ENCODE peak calls at places on chromosomes 5 and 9, in eight cellular contexts. One of them, this sample, is unnamed.

GRCh38 chr5:53481354-53481886 is 991 bp downstream of the FST start:
- DNase-seq in neuronal stem cell: no peak
- DNase-seq in pancreas: no peak
- DNase-seq in aorta: no peak
- DNase-seq in sigmoid colon: no peak
- DNase-seq in A549: no peak
- DNase-seq in CD4-positive, alpha-beta memory T cell: no peak
- DNase-seq in testis: no peak
- DNase-seq in this sample: no peak

GRCh38 chr9:92971776-92972175 is 24.5 kb downstream of the FGD3 start:
- DNase-seq in sigmoid colon: no peak
- DNase-seq in testis: no peak
- DNase-seq in pancreas: no peak
- DNase-seq in aorta: no peak
- DNase-seq in CD4-positive, alpha-beta memory T cell: no peak
- DNase-seq in A549: no peak
- DNase-seq in neuronal stem cell: no peak
- DNase-seq in this sample: no peak

GRCh38 chr5:127556609-127557348 is 39.3 kb downstream of the PRRC1 start:
- DNase-seq in A549: no peak
- DNase-seq in aorta: no peak
- DNase-seq in neuronal stem cell: no peak
- DNase-seq in sigmoid colon: no peak
- DNase-seq in pancreas: no peak
- DNase-seq in CD4-positive, alpha-beta memory T cell: no peak
- DNase-seq in testis: no peak
- DNase-seq in this sample: no peak

GRCh38 chr5:52665544-52665943 is 122.2 kb upstream of the ITGA1 start:
- DNase-seq in pancreas: no peak
- DNase-seq in aorta: no peak
- DNase-seq in CD4-positive, alpha-beta memory T cell: no peak
- DNase-seq in A549: no peak
- DNase-seq in testis: no peak
- DNase-seq in sigmoid colon: no peak
- DNase-seq in neuronal stem cell: no peak
- DNase-seq in this sample: no peak

GRCh38 chr5:10539685-10539998 is 24.2 kb upstream of the ANKRD33B start:
- DNase-seq in pancreas: no peak
- DNase-seq in neuronal stem cell: no peak
- DNase-seq in sigmoid colon: peak; percentile 20
- DNase-seq in CD4-positive, alpha-beta memory T cell: no peak
- DNase-seq in aorta: no peak
- DNase-seq in testis: no peak
- DNase-seq in A549: no peak
- DNase-seq in this sample: no peak

GRCh38 chr9:97954550-97954989 is 16.6 kb upstream of the HEMGN start:
- DNase-seq in pancreas: peak; percentile 27
- DNase-seq in CD4-positive, alpha-beta memory T cell: peak; percentile 60
- DNase-seq in A549: peak; percentile 70
- DNase-seq in neuronal stem cell: peak; percentile 24
- DNase-seq in aorta: no peak
- DNase-seq in sigmoid colon: no peak
- DNase-seq in testis: peak; percentile 53
- DNase-seq in this sample: no peak

GRCh38 chr9:138024131-138024530 is 146.5 kb downstream of the CACNA1B start:
- DNase-seq in CD4-positive, alpha-beta memory T cell: no peak
- DNase-seq in testis: no peak
- DNase-seq in aorta: peak; percentile 36
- DNase-seq in pancreas: no peak
- DNase-seq in sigmoid colon: peak; percentile 50
- DNase-seq in A549: no peak
- DNase-seq in neuronal stem cell: no peak
- DNase-seq in this sample: no peak

GRCh38 chr5:80114856-80115255 is 79.7 kb downstream of the THBS4 start:
- DNase-seq in sigmoid colon: no peak
- DNase-seq in A549: no peak
- DNase-seq in testis: no peak
- DNase-seq in pancreas: no peak
- DNase-seq in neuronal stem cell: no peak
- DNase-seq in CD4-positive, alpha-beta memory T cell: no peak
- DNase-seq in aorta: no peak
- DNase-seq in this sample: no peak

GRCh38 chr9:84711936-84712335 is 42.4 kb downstream of the NTRK2 start:
- DNase-seq in testis: no peak
- DNase-seq in sigmoid colon: no peak
- DNase-seq in A549: peak; percentile 5
- DNase-seq in neuronal stem cell: no peak
- DNase-seq in CD4-positive, alpha-beta memory T cell: no peak
- DNase-seq in pancreas: peak; percentile 30
- DNase-seq in aorta: no peak
- DNase-seq in this sample: no peak

GRCh38 chr5:142017832-142018427 is 5.1 kb upstream of the GNPDA1 start:
- DNase-seq in pancreas: no peak
- DNase-seq in neuronal stem cell: no peak
- DNase-seq in CD4-positive, alpha-beta memory T cell: no peak
- DNase-seq in A549: no peak
- DNase-seq in testis: no peak
- DNase-seq in sigmoid colon: no peak
- DNase-seq in aorta: no peak
- DNase-seq in this sample: no peak

GRCh38 chr5:116361171-116361967 is 213.3 kb downstream of the SEMA6A start:
- DNase-seq in pancreas: peak; percentile 57
- DNase-seq in A549: no peak
- DNase-seq in neuronal stem cell: peak; percentile 58
- DNase-seq in CD4-positive, alpha-beta memory T cell: no peak
- DNase-seq in sigmoid colon: peak; percentile 84
- DNase-seq in testis: peak; percentile 77
- DNase-seq in aorta: peak; percentile 81
- DNase-seq in this sample: peak; percentile 72

GRCh38 chr9:83061036-83061435 is 1.9 kb downstream of the RASEF start:
- DNase-seq in A549: peak; percentile 70
- DNase-seq in aorta: no peak
- DNase-seq in testis: no peak
- DNase-seq in neuronal stem cell: no peak
- DNase-seq in sigmoid colon: no peak
- DNase-seq in CD4-positive, alpha-beta memory T cell: no peak
- DNase-seq in pancreas: no peak
- DNase-seq in this sample: no peak

GRCh38 chr9:136010615-136011341 is 49.6 kb upstream of the UBAC1 start:
- DNase-seq in CD4-positive, alpha-beta memory T cell: no peak
- DNase-seq in pancreas: no peak
- DNase-seq in neuronal stem cell: no peak
- DNase-seq in aorta: no peak
- DNase-seq in sigmoid colon: peak; percentile 65
- DNase-seq in A549: no peak
- DNase-seq in testis: peak; percentile 55
- DNase-seq in this sample: peak; percentile 73

GRCh38 chr9:87684627-87685204 is 41.2 kb upstream of the CTSL start:
- DNase-seq in neuronal stem cell: peak; percentile 17
- DNase-seq in A549: peak; percentile 44
- DNase-seq in CD4-positive, alpha-beta memory T cell: no peak
- DNase-seq in aorta: peak; percentile 75
- DNase-seq in pancreas: peak; percentile 76
- DNase-seq in sigmoid colon: no peak
- DNase-seq in testis: peak; percentile 74
- DNase-seq in this sample: peak; percentile 73

GRCh38 chr5:120991569-120991968 is 527.5 kb downstream of the PRR16 start:
- DNase-seq in A549: no peak
- DNase-seq in CD4-positive, alpha-beta memory T cell: no peak
- DNase-seq in aorta: no peak
- DNase-seq in sigmoid colon: no peak
- DNase-seq in pancreas: no peak
- DNase-seq in testis: no peak
- DNase-seq in neuronal stem cell: no peak
- DNase-seq in this sample: no peak

DNA sequence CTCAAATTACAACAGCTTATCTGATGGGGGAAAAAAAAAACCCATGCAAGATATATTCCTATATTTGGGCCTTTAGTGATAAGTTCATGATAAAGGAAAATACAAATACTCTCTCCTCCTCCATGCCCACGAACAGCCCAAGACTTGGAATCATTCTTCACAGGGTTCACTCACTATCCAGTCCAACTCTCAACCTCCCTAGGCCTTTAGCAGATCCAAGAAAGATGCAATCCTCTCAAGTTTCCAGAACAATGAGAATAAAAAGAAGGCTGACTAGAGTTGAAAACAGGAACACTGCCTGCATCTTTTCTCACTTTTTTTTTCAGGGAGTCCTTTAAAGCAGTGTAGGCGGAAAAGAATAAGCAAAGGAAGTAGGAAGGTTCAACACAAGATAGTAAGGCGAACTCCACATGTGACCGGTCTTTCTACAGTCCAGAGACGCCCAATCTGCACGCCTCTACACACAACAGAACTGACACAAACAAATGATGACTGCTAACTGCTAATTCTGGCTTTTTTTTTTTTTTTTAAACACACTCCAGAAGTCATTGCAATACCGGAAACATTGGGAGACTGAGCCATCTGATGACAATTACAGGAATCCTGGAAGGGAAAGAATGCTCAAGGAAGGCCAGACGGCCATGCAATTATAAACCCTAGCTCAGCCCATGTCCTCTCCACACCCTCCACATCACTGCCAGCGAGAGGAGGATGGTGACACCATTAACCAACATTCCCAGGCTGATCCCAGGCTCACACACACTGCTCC is 75.4 kb downstream of the BNC2 start:
- DNase-seq in pancreas: no peak
- DNase-seq in testis: no peak
- DNase-seq in CD4-positive, alpha-beta memory T cell: no peak
- DNase-seq in aorta: no peak
- DNase-seq in neuronal stem cell: no peak
- DNase-seq in sigmoid colon: peak; percentile 80
- DNase-seq in A549: no peak
- DNase-seq in this sample: peak; percentile 59
- H3K4me3 ChIP-seq in pancreas: no peak overlapping the region
- H3K4me3 ChIP-seq in testis: no peak overlapping the region
- H3K4me3 ChIP-seq in CD4-positive, alpha-beta memory T cell: no peak overlapping the region
- H3K4me3 ChIP-seq in aorta: no peak overlapping the region
- H3K4me3 ChIP-seq in neuronal stem cell: no peak overlapping the region
- H3K4me3 ChIP-seq in sigmoid colon: no peak overlapping the region
- H3K4me3 ChIP-seq in A549: no peak overlapping the region
- H3K4me3 ChIP-seq in this sample: no peak overlapping the region

GRCh38 chr9:118091221-118091620 is 387.0 kb downstream of the TLR4 start:
- DNase-seq in aorta: no peak
- DNase-seq in neuronal stem cell: no peak
- DNase-seq in testis: no peak
- DNase-seq in sigmoid colon: no peak
- DNase-seq in A549: no peak
- DNase-seq in CD4-positive, alpha-beta memory T cell: no peak
- DNase-seq in pancreas: no peak
- DNase-seq in this sample: no peak
- H3K27ac ChIP-seq in aorta: no peak overlapping the region
- H3K27ac ChIP-seq in neuronal stem cell: no peak overlapping the region
- H3K27ac ChIP-seq in testis: no peak overlapping the region
- H3K27ac ChIP-seq in sigmoid colon: no peak overlapping the region
- H3K27ac ChIP-seq in A549: no peak overlapping the region
- H3K27ac ChIP-seq in CD4-positive, alpha-beta memory T cell: no peak overlapping the region
- H3K27ac ChIP-seq in pancreas: no peak overlapping the region
- H3K27ac ChIP-seq in this sample: no peak overlapping the region

GRCh38 chr5:93582677-93583524 is at the start of gene NR2F1:
- DNase-seq in pancreas: peak; percentile 50
- DNase-seq in CD4-positive, alpha-beta memory T cell: no peak
- DNase-seq in A549: peak; percentile 95
- DNase-seq in testis: peak; percentile 82
- DNase-seq in aorta: no peak
- DNase-seq in neuronal stem cell: peak; percentile 99
- DNase-seq in sigmoid colon: peak; percentile 94
- DNase-seq in this sample: peak; percentile 83

GRCh38 chr5:93580387-93581100 is 475 bp downstream of the NR2F1-AS1 start:
- DNase-seq in aorta: peak; percentile 77
- DNase-seq in CD4-positive, alpha-beta memory T cell: no peak
- DNase-seq in sigmoid colon: peak; percentile 73
- DNase-seq in neuronal stem cell: no peak
- DNase-seq in A549: peak; percentile 26
- DNase-seq in testis: no peak
- DNase-seq in pancreas: no peak
- DNase-seq in this sample: peak; percentile 36

GRCh38 chr5:93583799-93584530 is 943 bp downstream of the NR2F1 start:
- DNase-seq in neuronal stem cell: no peak
- DNase-seq in sigmoid colon: peak; percentile 71
- DNase-seq in A549: peak; percentile 54
- DNase-seq in CD4-positive, alpha-beta memory T cell: peak; percentile 40
- DNase-seq in pancreas: peak; percentile 47
- DNase-seq in aorta: peak; percentile 83
- DNase-seq in testis: no peak
- DNase-seq in this sample: peak; percentile 49

GRCh38 chr5:93583525-93583798 is 440 bp downstream of the NR2F1 start:
- DNase-seq in aorta: no peak
- DNase-seq in CD4-positive, alpha-beta memory T cell: no peak
- DNase-seq in neuronal stem cell: no peak
- DNase-seq in testis: no peak
- DNase-seq in sigmoid colon: no peak
- DNase-seq in pancreas: no peak
- DNase-seq in A549: peak; percentile 6
- DNase-seq in this sample: no peak

GRCh38 chr5:93581738-93582414 is 857 bp upstream of the NR2F1-AS1 start:
- DNase-seq in pancreas: no peak
- DNase-seq in sigmoid colon: peak; percentile 72
- DNase-seq in testis: no peak
- DNase-seq in neuronal stem cell: no peak
- DNase-seq in CD4-positive, alpha-beta memory T cell: no peak
- DNase-seq in aorta: no peak
- DNase-seq in A549: peak; percentile 83
- DNase-seq in this sample: no peak
- H3K4me3 ChIP-seq in pancreas: no peak overlapping the region
- H3K4me3 ChIP-seq in sigmoid colon: peak overlapping the region; percentile 54
- H3K4me3 ChIP-seq in testis: peak overlapping the region; percentile 63
- H3K4me3 ChIP-seq in neuronal stem cell: peak overlapping the region; percentile 85
- H3K4me3 ChIP-seq in CD4-positive, alpha-beta memory T cell: no peak overlapping the region
- H3K4me3 ChIP-seq in aorta: no peak overlapping the region
- H3K4me3 ChIP-seq in A549: peak overlapping the region; percentile 78
- H3K4me3 ChIP-seq in this sample: peak overlapping the region; percentile 94

DNA sequence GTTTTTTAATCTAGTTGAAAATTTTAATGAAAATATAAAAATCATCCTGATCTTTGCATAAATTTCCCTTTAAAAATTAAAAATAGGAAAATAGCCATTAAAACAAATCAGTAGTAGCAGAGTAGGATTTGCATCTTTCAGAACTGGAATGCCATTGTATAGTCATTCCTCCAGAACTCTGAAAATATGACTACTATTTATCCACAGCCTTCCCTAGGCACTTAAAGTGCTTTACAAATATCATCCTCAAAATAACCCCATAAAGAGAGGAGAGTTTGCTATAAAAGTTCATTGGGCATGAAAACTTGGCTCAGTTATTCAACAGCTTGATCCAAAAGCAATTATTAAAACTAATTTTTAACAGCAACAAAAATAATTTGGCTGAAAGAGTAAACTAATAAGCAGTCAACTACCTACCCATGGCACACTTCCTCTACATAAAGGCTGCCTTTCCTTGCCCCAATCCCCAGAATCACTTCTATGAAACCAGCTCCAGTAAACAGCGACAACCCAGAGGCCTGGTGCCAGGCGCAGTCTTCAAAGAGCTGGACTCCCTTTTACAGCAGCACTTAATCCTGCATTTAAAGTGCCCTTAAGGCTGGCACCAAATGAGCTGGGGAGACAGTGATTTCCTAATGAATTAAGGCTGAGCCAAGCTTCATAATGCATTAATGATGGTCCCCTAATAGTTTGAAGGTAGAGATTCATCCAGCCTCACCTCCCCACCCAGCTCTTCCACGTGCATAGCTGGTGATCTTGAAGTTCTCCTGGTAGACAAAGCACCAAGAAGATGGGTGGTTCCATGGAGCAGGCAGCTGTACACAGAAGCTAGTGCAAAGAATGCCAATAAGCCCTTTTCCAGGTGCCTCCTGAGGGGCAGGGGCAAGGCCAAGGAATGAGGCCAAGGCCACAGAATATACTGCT is 36.1 kb downstream of the LHFPL2 start:
- DNase-seq in sigmoid colon: no peak
- DNase-seq in aorta: no peak
- DNase-seq in neuronal stem cell: no peak
- DNase-seq in testis: no peak
- DNase-seq in pancreas: no peak
- DNase-seq in A549: no peak
- DNase-seq in CD4-positive, alpha-beta memory T cell: no peak
- DNase-seq in this sample: no peak
- H3K27ac ChIP-seq in sigmoid colon: peak overlapping the region; percentile 76
- H3K27ac ChIP-seq in aorta: no peak overlapping the region
- H3K27ac ChIP-seq in neuronal stem cell: no peak overlapping the region
- H3K27ac ChIP-seq in testis: no peak overlapping the region
- H3K27ac ChIP-seq in pancreas: no peak overlapping the region
- H3K27ac ChIP-seq in A549: peak overlapping the region; percentile 33
- H3K27ac ChIP-seq in CD4-positive, alpha-beta memory T cell: no peak overlapping the region
- H3K27ac ChIP-seq in this sample: no peak overlapping the region

This sample was measured in right cardiac atrium.